ENCODE peak calls at places on chromosomes 4 and X, in six cellular contexts. One of them, this sample, is unnamed.

GRCh38 chr4:80062527-80062926 is 10.5 kb downstream of the ANTXR2 start:
- DNase-seq in SK-N-SH: no peak
- DNase-seq in K562: peak
- DNase-seq in GM12878: no peak
- DNase-seq in HepG2: no peak
- DNase-seq in H1: no peak
- DNase-seq in this sample: no peak

GRCh38 chr4:52658671-52659015 is 458 bp downstream of the USP46 start:
- DNase-seq in GM12878: no peak
- DNase-seq in HepG2: no peak
- DNase-seq in H1: no peak
- DNase-seq in K562: peak
- DNase-seq in SK-N-SH: peak
- DNase-seq in this sample: no peak

GRCh38 chr4:170193496-170193895 is 103.7 kb upstream of the AADAT start:
- DNase-seq in K562: no peak
- DNase-seq in H1: no peak
- DNase-seq in GM12878: no peak
- DNase-seq in SK-N-SH: no peak
- DNase-seq in HepG2: no peak
- DNase-seq in this sample: no peak

GRCh38 chrX:30941898-30942297 is 52.8 kb upstream of the TAB3 start:
- DNase-seq in GM12878: no peak
- DNase-seq in SK-N-SH: no peak
- DNase-seq in HepG2: no peak
- DNase-seq in K562: no peak
- DNase-seq in H1: no peak
- DNase-seq in this sample: no peak

GRCh38 chrX:110851780-110852179 is 56.2 kb upstream of the CHRDL1 start:
- DNase-seq in K562: no peak
- DNase-seq in GM12878: no peak
- DNase-seq in H1: no peak
- DNase-seq in HepG2: no peak
- DNase-seq in SK-N-SH: no peak
- DNase-seq in this sample: no peak

GRCh38 chr4:75939890-75940691 is 722 bp downstream of the NAAA start:
- DNase-seq in SK-N-SH: peak
- DNase-seq in GM12878: no peak
- DNase-seq in HepG2: peak
- DNase-seq in H1: peak
- DNase-seq in K562: peak
- DNase-seq in this sample: peak

GRCh38 chr4:8840816-8841455 is 30.7 kb downstream of the HMX1 start:
- DNase-seq in H1: peak
- DNase-seq in GM12878: no peak
- DNase-seq in K562: no peak
- DNase-seq in SK-N-SH: peak
- DNase-seq in HepG2: no peak
- DNase-seq in this sample: no peak

GRCh38 chr4:183182873-183183725 is 84.0 kb downstream of the WWC2 start:
- DNase-seq in GM12878: no peak
- DNase-seq in K562: no peak
- DNase-seq in HepG2: peak
- DNase-seq in H1: peak
- DNase-seq in SK-N-SH: no peak
- DNase-seq in this sample: peak

GRCh38 chr4:108560624-108561023 is 59.8 kb upstream of the RPL34 start:
- DNase-seq in SK-N-SH: no peak
- DNase-seq in HepG2: no peak
- DNase-seq in GM12878: no peak
- DNase-seq in K562: no peak
- DNase-seq in H1: no peak
- DNase-seq in this sample: no peak

GRCh38 chr4:139050436-139050835 is 34.9 kb downstream of the NOCT start:
- DNase-seq in SK-N-SH: no peak
- DNase-seq in H1: no peak
- DNase-seq in GM12878: no peak
- DNase-seq in K562: no peak
- DNase-seq in HepG2: no peak
- DNase-seq in this sample: no peak

GRCh38 chr4:176433983-176434382 is 114.2 kb downstream of the SPCS3 start:
- DNase-seq in H1: no peak
- DNase-seq in SK-N-SH: no peak
- DNase-seq in GM12878: no peak
- DNase-seq in K562: no peak
- DNase-seq in HepG2: no peak
- DNase-seq in this sample: no peak

GRCh38 chr4:8651661-8652180 is 59.2 kb downstream of the CPZ start:
- DNase-seq in HepG2: no peak
- DNase-seq in SK-N-SH: no peak
- DNase-seq in H1: no peak
- DNase-seq in K562: no peak
- DNase-seq in GM12878: no peak
- DNase-seq in this sample: no peak

GRCh38 chrX:129144172-129145038 is 378.9 kb downstream of the SMARCA1 start:
- DNase-seq in HepG2: peak
- DNase-seq in GM12878: no peak
- DNase-seq in H1: no peak
- DNase-seq in SK-N-SH: no peak
- DNase-seq in K562: no peak
- DNase-seq in this sample: no peak

GRCh38 chr4:25160714-25161598 is 707 bp upstream of the SEPSECS start:
- DNase-seq in SK-N-SH: peak
- DNase-seq in HepG2: peak
- DNase-seq in K562: peak
- DNase-seq in H1: no peak
- DNase-seq in GM12878: no peak
- DNase-seq in this sample: no peak

GRCh38 chrX:103549920-103550319 is 30.6 kb upstream of the RAB40A start:
- DNase-seq in GM12878: no peak
- DNase-seq in K562: no peak
- DNase-seq in HepG2: no peak
- DNase-seq in H1: no peak
- DNase-seq in SK-N-SH: no peak
- DNase-seq in this sample: no peak

GRCh38 chrX:104347860-104348259 is 93.1 kb upstream of the ESX1 start:
- DNase-seq in K562: no peak
- DNase-seq in GM12878: no peak
- DNase-seq in H1: no peak
- DNase-seq in HepG2: no peak
- DNase-seq in SK-N-SH: no peak
- DNase-seq in this sample: no peak

GRCh38 chr4:73053076-73053475 is 16.4 kb downstream of the COX18 start:
- DNase-seq in HepG2: no peak
- DNase-seq in GM12878: no peak
- DNase-seq in K562: no peak
- DNase-seq in SK-N-SH: no peak
- DNase-seq in H1: no peak
- DNase-seq in this sample: no peak

GRCh38 chr4:106985830-106986229 is 50.3 kb downstream of the DKK2 start:
- DNase-seq in SK-N-SH: no peak
- DNase-seq in HepG2: no peak
- DNase-seq in GM12878: no peak
- DNase-seq in H1: no peak
- DNase-seq in K562: no peak
- DNase-seq in this sample: no peak

GRCh38 chr4:95362066-95362465 is 186.7 kb downstream of the UNC5C start:
- DNase-seq in H1: no peak
- DNase-seq in HepG2: no peak
- DNase-seq in K562: no peak
- DNase-seq in GM12878: no peak
- DNase-seq in SK-N-SH: no peak
- DNase-seq in this sample: no peak

GRCh38 chrX:44400588-44400987 is 57.1 kb upstream of the EFHC2 start:
- DNase-seq in GM12878: no peak
- DNase-seq in H1: no peak
- DNase-seq in K562: no peak
- DNase-seq in HepG2: no peak
- DNase-seq in SK-N-SH: no peak
- DNase-seq in this sample: peak

GRCh38 chr4:13700196-13701140 is 72.9 kb upstream of the BOD1L1 start:
- DNase-seq in K562: no peak
- DNase-seq in SK-N-SH: no peak
- DNase-seq in GM12878: no peak
- DNase-seq in HepG2: no peak
- DNase-seq in H1: no peak
- DNase-seq in this sample: no peak

GRCh38 chr4:112213850-112214249 is 17.7 kb upstream of the AP1AR start:
- DNase-seq in SK-N-SH: no peak
- DNase-seq in K562: no peak
- DNase-seq in H1: no peak
- DNase-seq in HepG2: no peak
- DNase-seq in GM12878: no peak
- DNase-seq in this sample: no peak

GRCh38 chr4:150236626-150237025 is 158.4 kb downstream of the DCLK2 start:
- DNase-seq in GM12878: no peak
- DNase-seq in H1: no peak
- DNase-seq in K562: no peak
- DNase-seq in HepG2: no peak
- DNase-seq in SK-N-SH: no peak
- DNase-seq in this sample: no peak

GRCh38 chr4:165723051-165723805 is 149.8 kb upstream of the TLL1 start:
- DNase-seq in H1: no peak
- DNase-seq in K562: no peak
- DNase-seq in GM12878: no peak
- DNase-seq in HepG2: no peak
- DNase-seq in SK-N-SH: no peak
- DNase-seq in this sample: no peak

GRCh38 chr4:19227701-19228100 is 1024.0 kb upstream of the SLIT2 start:
- DNase-seq in HepG2: no peak
- DNase-seq in GM12878: no peak
- DNase-seq in H1: no peak
- DNase-seq in SK-N-SH: no peak
- DNase-seq in K562: no peak
- DNase-seq in this sample: no peak
- TF ChIP-seq SIN3A in HepG2: no peak
- TF ChIP-seq SIN3A in GM12878: no peak
- TF ChIP-seq SIN3A in H1: no peak
- TF ChIP-seq SIN3A in SK-N-SH: no peak
- TF ChIP-seq SIN3A in K562: no peak
- TF ChIP-seq SIN3A in this sample: no peak

DNA sequence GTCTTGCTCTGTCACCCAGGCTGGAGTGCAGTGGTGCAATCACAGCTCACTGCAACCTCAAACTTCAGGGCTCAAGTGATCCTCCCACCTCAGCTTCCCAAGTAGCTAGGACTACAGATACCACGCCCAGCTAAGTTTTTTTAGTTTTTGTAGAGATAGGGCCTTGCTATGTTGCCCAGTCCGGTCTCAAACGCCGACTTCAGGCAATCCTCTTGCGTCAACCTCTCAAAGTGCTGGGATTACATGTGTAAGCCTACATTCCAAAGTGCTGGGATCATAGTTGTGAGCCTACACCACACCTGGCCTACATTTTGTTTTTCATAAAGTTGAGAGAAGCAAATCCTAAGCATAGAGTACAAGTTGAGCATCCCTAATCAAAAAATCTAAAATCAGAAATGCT is 42.2 kb downstream of the SMARCA5 start:
- DNase-seq in SK-N-SH: no peak
- DNase-seq in H1: no peak
- DNase-seq in K562: no peak
- DNase-seq in GM12878: no peak
- DNase-seq in HepG2: no peak
- DNase-seq in this sample: no peak
- TF ChIP-seq JUND in SK-N-SH: no peak
- TF ChIP-seq JUND in H1: no peak
- TF ChIP-seq JUND in K562: no peak
- TF ChIP-seq JUND in GM12878: no peak
- TF ChIP-seq JUND in HepG2: no peak
- TF ChIP-seq JUND in this sample: no peak

DNA sequence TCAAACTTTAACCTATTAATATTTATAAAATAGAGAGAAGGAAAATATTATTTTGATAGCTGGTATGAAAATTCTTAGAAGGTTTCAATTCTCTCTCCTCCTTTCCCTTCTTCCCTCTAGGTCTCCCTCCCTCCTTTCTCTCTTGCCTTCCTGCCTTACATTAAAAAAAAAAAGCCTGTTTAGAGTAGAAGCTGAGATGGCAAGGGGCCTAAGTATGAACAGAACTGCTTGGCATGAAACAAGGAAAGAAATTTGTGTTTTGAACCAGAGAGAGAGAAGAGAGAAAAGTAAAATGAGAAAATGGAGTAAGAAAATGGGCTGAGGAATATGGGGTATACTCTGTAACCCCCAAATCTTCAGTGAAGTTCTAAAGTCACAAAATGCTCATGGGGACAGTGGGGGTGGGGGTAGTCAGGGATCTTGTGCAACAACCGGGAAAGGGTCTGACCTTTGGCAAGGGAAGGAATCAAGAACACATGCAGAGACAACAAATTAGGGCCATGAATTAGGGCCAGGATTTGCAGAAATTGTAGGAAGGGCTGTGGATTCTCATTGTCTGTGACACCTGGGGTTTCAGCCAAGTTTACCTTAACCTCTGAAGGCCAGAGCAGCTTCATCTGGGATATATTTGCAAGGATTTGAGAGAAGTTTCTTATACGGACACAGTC is 30.6 kb downstream of the SUPT20HL2 start:
- DNase-seq in GM12878: no peak
- DNase-seq in HepG2: no peak
- DNase-seq in K562: no peak
- DNase-seq in SK-N-SH: no peak
- DNase-seq in H1: no peak
- DNase-seq in this sample: no peak
- TF ChIP-seq SIN3A in GM12878: no peak
- TF ChIP-seq SIN3A in HepG2: no peak
- TF ChIP-seq SIN3A in K562: no peak
- TF ChIP-seq SIN3A in SK-N-SH: no peak
- TF ChIP-seq SIN3A in H1: no peak
- TF ChIP-seq SIN3A in this sample: no peak

GRCh38 chr4:791866-792630 is 33.9 kb downstream of the CPLX1 start:
- DNase-seq in K562: peak
- DNase-seq in SK-N-SH: no peak
- DNase-seq in H1: no peak
- DNase-seq in GM12878: no peak
- DNase-seq in HepG2: no peak
- DNase-seq in this sample: no peak

GRCh38 chr4:792729-793108 is 33.2 kb downstream of the CPLX1 start:
- DNase-seq in HepG2: no peak
- DNase-seq in SK-N-SH: no peak
- DNase-seq in H1: no peak
- DNase-seq in K562: no peak
- DNase-seq in GM12878: no peak
- DNase-seq in this sample: no peak

GRCh38 chr4:793941-794621 is 31.8 kb downstream of the CPLX1 start:
- DNase-seq in HepG2: no peak
- DNase-seq in H1: no peak
- DNase-seq in K562: no peak
- DNase-seq in SK-N-SH: no peak
- DNase-seq in GM12878: no peak
- DNase-seq in this sample: no peak

GRCh38 chr4:794911-795725 is 30.8 kb downstream of the CPLX1 start:
- DNase-seq in GM12878: no peak
- DNase-seq in H1: no peak
- DNase-seq in SK-N-SH: no peak
- DNase-seq in K562: peak
- DNase-seq in HepG2: no peak
- DNase-seq in this sample: no peak

GRCh38 chr4:793109-793861 is 32.6 kb downstream of the CPLX1 start:
- DNase-seq in K562: no peak
- DNase-seq in H1: no peak
- DNase-seq in HepG2: no peak
- DNase-seq in GM12878: no peak
- DNase-seq in SK-N-SH: no peak
- DNase-seq in this sample: no peak
- TF ChIP-seq JUND in K562: no peak
- TF ChIP-seq JUND in H1: no peak
- TF ChIP-seq JUND in HepG2: no peak
- TF ChIP-seq JUND in GM12878: no peak
- TF ChIP-seq JUND in SK-N-SH: no peak
- TF ChIP-seq JUND in this sample: no peak

GRCh38 chr4:15420642-15421041 is 7.2 kb upstream of the C1QTNF7 start:
- DNase-seq in SK-N-SH: no peak
- DNase-seq in H1: no peak
- DNase-seq in HepG2: no peak
- DNase-seq in GM12878: no peak
- DNase-seq in K562: no peak
- DNase-seq in this sample: no peak
- TF ChIP-seq SIN3A in SK-N-SH: no peak
- TF ChIP-seq SIN3A in H1: no peak
- TF ChIP-seq SIN3A in HepG2: no peak
- TF ChIP-seq SIN3A in GM12878: no peak
- TF ChIP-seq SIN3A in K562: no peak
- TF ChIP-seq SIN3A in this sample: no peak